ENCODE peak calls at places on chromosome 17, in seven cellular contexts. C is AG08395; J is hypothalamus; B is colonic mucosa; V is globus pallidus; L is caudate nucleus; K is stimulated activated CD4-positive, alpha-beta T cell treated with anti-CD3 and anti-CD28 coated beads, Interleukin-15, amount 100 ng/mL, for 1 hour. U is an unnamed sample.

GRCh38 chr17:48028736-48029135 is 8.9 kb downstream of the COPZ2 start:
- DNase-seq in K (no peak), L (no peak), J (no peak), B (no peak), C (no peak), V (no peak), U (no peak)

GRCh38 chr17:41347872-41348760 is 2.5 kb downstream of the KRT33A start:
- DNase-seq in B (no peak), L (no peak), K (no peak), C (no peak), V (no peak), J (no peak), U (peak; percentile 41)

GRCh38 chr17:64621772-64622171 is 40.3 kb downstream of the SMURF2 start:
- DNase-seq in B (no peak), C (no peak), J (no peak), K (no peak), V (no peak), L (no peak), U (no peak)

GRCh38 chr17:56595831-56596740 is 2.6 kb downstream of the NOG start:
- DNase-seq in C (peak; percentile 8), V (no peak), B (no peak), K (no peak), L (no peak), J (no peak), U (no peak)

GRCh38 chr17:80992077-80992947 is 671 bp downstream of the CHMP6 start:
- DNase-seq in K (no peak), L (no peak), V (no peak), C (peak; percentile 43), J (no peak), B (no peak), U (no peak)

GRCh38 chr17:7217113-7217987 is 2.3 kb downstream of the DLG4 start:
- DNase-seq in J (peak; percentile 64), K (no peak), B (no peak), C (peak; percentile 74), V (no peak), L (peak; percentile 72), U (peak; percentile 74)

GRCh38 chr17:45127583-45128300 is 4.6 kb downstream of the PLCD3 start:
- DNase-seq in L (no peak), V (no peak), C (no peak), J (no peak), K (no peak), B (peak; percentile 93), U (no peak)

GRCh38 chr17:69744512-69745098 is 330.1 kb downstream of the MAP2K6 start:
- DNase-seq in J (no peak), B (no peak), C (no peak), K (no peak), V (no peak), L (no peak), U (no peak)

GRCh38 chr17:77391668-77392375 is 251.1 kb downstream of the SEC14L1 start:
- DNase-seq in K (no peak), C (peak; percentile 93), V (no peak), J (no peak), B (peak; percentile 65), L (no peak), U (no peak)

GRCh38 chr17:12634789-12635414 is 30.8 kb upstream of the MYOCD start:
- DNase-seq in J (no peak), L (no peak), B (no peak), C (no peak), V (no peak), K (no peak), U (no peak)

GRCh38 chr17:378068-378467 is 25.5 kb upstream of the RPH3AL start:
- DNase-seq in K (no peak), C (no peak), L (no peak), B (no peak), J (no peak), V (no peak), U (no peak)

GRCh38 chr17:57536789-57537523 is 208.1 kb downstream of the CCDC182 start:
- DNase-seq in B (no peak), J (no peak), C (no peak), L (no peak), K (no peak), V (no peak), U (no peak)

GRCh38 chr17:45241315-45242011 is 19.8 kb downstream of the FMNL1 start:
- DNase-seq in V (no peak), L (peak; percentile 82), K (no peak), B (peak; percentile 62), J (peak; percentile 57), C (no peak), U (no peak)

GRCh38 chr17:8016632-8017424 is 14.4 kb downstream of the GUCY2D start:
- DNase-seq in K (peak; percentile 12), V (peak; percentile 7), J (no peak), L (no peak), B (peak; percentile 76), C (no peak), U (peak; percentile 48)

GRCh38 chr17:19978206-19978802 is 676 bp upstream of the AKAP10 start:
- DNase-seq in C (peak; percentile 7), B (peak; percentile 50), L (peak; percentile 67), J (no peak), K (peak; percentile 5), V (no peak), U (peak; percentile 64)

GRCh38 chr17:76546556-76547182 is 6.8 kb downstream of the PRCD start:
- DNase-seq in C (no peak), K (no peak), B (no peak), V (no peak), L (no peak), J (no peak), U (no peak)

GRCh38 chr17:76982408-76983074 is 114.3 kb downstream of the MGAT5B start:
- DNase-seq in V (no peak), B (no peak), C (no peak), K (no peak), L (no peak), J (no peak), U (no peak)

GRCh38 chr17:55285340-55286301 is 20.9 kb downstream of the HLF start:
- DNase-seq in B (peak; percentile 76), V (no peak), L (no peak), C (peak; percentile 38), K (no peak), J (peak; percentile 58), U (peak; percentile 83)

GRCh38 chr17:81665205-81666091 is 957 bp downstream of the OXLD1 start:
- DNase-seq in B (peak; percentile 36), K (peak; percentile 48), J (no peak), V (no peak), L (no peak), C (no peak), U (no peak)

GRCh38 chr17:78442648-78443128 is 64.2 kb downstream of the PGS1 start:
- DNase-seq in B (peak; percentile 39), V (no peak), J (no peak), K (no peak), L (no peak), C (no peak), U (no peak)

U was measured in Ammon's horn.